ENCODE peak calls at places on chromosomes 12 and 14, in nine cellular contexts. T is foreskin fibroblast, J is upper lobe of right lung, H is HFFc6, Y is nephron progenitor cell, D is activated B cell treated with CpG ODN at 0.5 μM for 24 hours, R is fibroblast of mammary gland, W is fibroblast of the aortic adventitia, S is GM10248. P is an unnamed sample.

GRCh38 chr12:26524862-26525465 is 308.0 kb downstream of the ITPR2 start:
- DNase-seq in R (peak; percentile 52), W (peak; percentile 38), J (no peak), T (peak; percentile 24), D (no peak), S (no peak), Y (no peak), H (peak; percentile 28), P (no peak)

GRCh38 chr12:113862570-113863454 is 103.3 kb downstream of the RBM19 start:
- DNase-seq in T (peak; percentile 55), W (peak; percentile 61), J (no peak), D (no peak), H (peak; percentile 72), S (peak; percentile 59), R (peak; percentile 67), Y (no peak), P (peak; percentile 29)

GRCh38 chr12:98816720-98817119 is 171.6 kb downstream of the APAF1 start:
- DNase-seq in D (no peak), H (no peak), Y (no peak), S (no peak), W (no peak), R (no peak), T (no peak), J (no peak), P (no peak)

GRCh38 chr12:32502693-32503510 is 103.5 kb downstream of the FGD4 start:
- DNase-seq in T (peak; percentile 85), J (no peak), Y (no peak), R (peak; percentile 88), S (no peak), W (peak; percentile 80), D (no peak), H (no peak), P (no peak)

GRCh38 chr14:35158951-35159653 is 36.8 kb downstream of the PRORP start:
- DNase-seq in R (no peak), S (no peak), T (no peak), J (no peak), H (no peak), Y (no peak), D (no peak), W (no peak), P (no peak)

GRCh38 chr14:54503476-54503875 is 6.2 kb upstream of the CGRRF1 start:
- DNase-seq in W (peak; percentile 40), J (no peak), H (peak; percentile 56), T (peak; percentile 44), R (peak; percentile 48), Y (no peak), S (no peak), D (no peak), P (no peak)

GRCh38 chr12:101436146-101436545 is 28.6 kb upstream of the ARL1 start:
- DNase-seq in Y (no peak), W (no peak), D (no peak), R (no peak), J (no peak), T (no peak), S (no peak), H (no peak), P (no peak)

GRCh38 chr12:116288735-116289134 is 11.2 kb upstream of the MED13L start:
- DNase-seq in R (no peak), Y (no peak), H (no peak), S (no peak), J (no peak), T (no peak), D (no peak), W (no peak), P (no peak)

GRCh38 chr14:92637228-92637627 is 111.2 kb downstream of the LGMN start:
- DNase-seq in Y (peak; percentile 35), S (no peak), D (no peak), W (no peak), T (no peak), J (no peak), H (no peak), R (no peak), P (no peak)

GRCh38 chr12:116539905-116540482 is 19.2 kb upstream of the MAP1LC3B2 start:
- DNase-seq in H (peak; percentile 36), R (peak; percentile 81), W (peak; percentile 77), D (no peak), Y (no peak), S (no peak), J (no peak), T (peak; percentile 75), P (no peak)

GRCh38 chr12:58925111-58925732 is 4.9 kb upstream of the LRIG3 start:
- DNase-seq in Y (no peak), T (no peak), J (no peak), H (no peak), D (no peak), R (no peak), S (no peak), W (peak; percentile 89), P (no peak)

GRCh38 chr14:62234849-62235248 is 472.6 kb downstream of the SNAPC1 start:
- DNase-seq in H (no peak), T (no peak), S (no peak), Y (no peak), W (no peak), D (no peak), R (no peak), J (no peak), P (no peak)

GRCh38 chr14:98931911-98932310 is 340.1 kb downstream of the BCL11B start:
- DNase-seq in J (no peak), Y (no peak), D (no peak), S (no peak), R (no peak), H (no peak), T (no peak), W (no peak), P (no peak)

GRCh38 chr12:108773798-108774788 is 42.8 kb upstream of the CORO1C start:
- DNase-seq in H (peak; percentile 80), R (peak; percentile 82), S (no peak), Y (peak; percentile 52), T (peak; percentile 77), D (no peak), J (peak; percentile 87), W (peak; percentile 55), P (peak; percentile 28)

GRCh38 chr14:76376001-76376404 is at the start of gene ESRRB:
- DNase-seq in D (no peak), R (peak; percentile 5), W (no peak), H (no peak), Y (peak; percentile 59), T (no peak), S (no peak), J (no peak), P (no peak)

GRCh38 chr12:124523071-124523470 is 44.3 kb downstream of the NCOR2 start:
- DNase-seq in H (no peak), Y (no peak), R (no peak), D (no peak), W (no peak), J (no peak), T (peak; percentile 58), S (no peak), P (no peak)

GRCh38 chr14:60679566-60680258 is 30.4 kb upstream of the SIX1 start:
- DNase-seq in Y (no peak), W (no peak), J (no peak), T (no peak), D (no peak), S (no peak), H (no peak), R (no peak), P (no peak)

DNA sequence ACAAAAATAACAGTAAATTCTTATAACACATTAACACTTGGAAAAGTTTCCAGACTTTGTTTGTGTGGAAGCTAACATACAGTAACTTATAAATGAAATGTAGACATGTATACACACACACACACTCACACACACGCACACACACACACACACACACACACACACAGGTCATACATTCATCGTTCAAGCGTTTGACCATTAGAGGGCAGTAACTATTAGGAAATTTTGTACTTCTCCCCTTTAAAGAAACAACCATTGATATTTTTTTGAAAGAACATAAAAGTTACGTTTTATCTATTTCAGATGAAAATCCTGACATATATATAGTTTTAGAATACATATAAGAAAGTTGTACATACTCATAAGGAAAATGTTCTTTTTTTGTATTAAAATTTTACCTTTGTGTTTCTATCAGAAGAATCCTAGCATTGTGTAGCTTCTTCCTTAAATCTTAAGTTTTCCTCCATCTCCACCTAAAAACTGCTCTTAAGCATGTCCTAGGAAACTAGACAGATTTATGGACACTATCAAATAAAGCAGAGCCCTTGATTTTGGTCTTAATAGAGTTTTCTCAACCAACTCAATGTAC is 29.0 kb downstream of the PTPRQ start:
- DNase-seq in T (peak; percentile 67), J (no peak), S (peak; percentile 21), R (peak; percentile 90), W (peak; percentile 85), D (no peak), Y (peak; percentile 20), H (peak; percentile 74), P (peak; percentile 67)
- TF ChIP-seq CTCF in T (peak; percentile 58), J (peak; percentile 28), S (peak; percentile 47), R (peak; percentile 53), W (peak; percentile 54), D (no peak), Y (peak; percentile 24), H (peak; percentile 71), P (peak; percentile 56)

GRCh38 chr12:132640936-132641335 is 22.4 kb downstream of the P2RX2 start:
- DNase-seq in S (no peak), Y (no peak), H (no peak), T (no peak), W (no peak), D (no peak), J (no peak), R (no peak), P (no peak)

GRCh38 chr12:132639996-132640520 is 21.5 kb downstream of the P2RX2 start:
- DNase-seq in T (no peak), R (no peak), Y (no peak), W (no peak), H (no peak), J (no peak), D (no peak), S (no peak), P (no peak)

GRCh38 chr12:132637811-132638210 is 19.2 kb downstream of the P2RX2 start:
- DNase-seq in R (no peak), S (no peak), H (no peak), W (no peak), T (no peak), Y (no peak), J (no peak), D (no peak), P (no peak)

GRCh38 chr12:132641811-132642650 is 23.5 kb downstream of the P2RX2 start:
- DNase-seq in D (no peak), Y (no peak), J (no peak), T (no peak), H (no peak), S (no peak), R (no peak), W (no peak), P (no peak)

GRCh38 chr12:132638541-132639408 is 20.2 kb downstream of the P2RX2 start:
- DNase-seq in T (peak; percentile 84), R (peak; percentile 81), W (peak; percentile 60), D (no peak), H (peak; percentile 53), S (peak; percentile 54), Y (peak; percentile 48), J (no peak), P (no peak)
- TF ChIP-seq CTCF in T (peak; percentile 94), R (peak; percentile 86), W (peak; percentile 93), D (no peak), H (peak; percentile 87), S (peak; percentile 66), Y (peak; percentile 82), J (peak; percentile 69), P (peak; percentile 95)

GRCh38 chr14:23299186-23299521 is 3.5 kb downstream of the PPP1R3E start:
- DNase-seq in D (no peak), T (no peak), R (no peak), Y (no peak), W (no peak), S (no peak), J (no peak), H (no peak), P (no peak)
- TF ChIP-seq CTCF in D (no peak), T (no peak), R (no peak), Y (no peak), W (no peak), S (no peak), J (no peak), H (no peak), P (no peak)

GRCh38 chr14:28121512-28122297 is 644.9 kb upstream of the FOXG1 start:
- DNase-seq in Y (no peak), R (no peak), S (no peak), H (no peak), T (no peak), J (no peak), D (no peak), W (no peak), P (no peak)
- TF ChIP-seq CTCF in Y (no peak), R (no peak), S (no peak), H (no peak), T (no peak), J (no peak), D (no peak), W (no peak), P (no peak)

P was measured in astrocyte of the cerebellum.